ENCODE peak calls at places on chromosome 16, in four cellular contexts. G, A, E and X are unnamed samples.

GRCh38 chr16:83137326-83137770 is 510.6 kb downstream of the CDH13 start:
- DNase-seq in G (no peak), A (no peak), E (no peak), X (no peak)

GRCh38 chr16:51392651-51393187 is 241.6 kb upstream of the SALL1 start:
- DNase-seq in E (no peak), G (peak; percentile 37), A (peak; percentile 52), X (no peak)

GRCh38 chr16:86898386-86898785 is 320.0 kb downstream of the FOXL1 start:
- DNase-seq in G (no peak), E (no peak), A (no peak), X (no peak)

GRCh38 chr16:4309833-4310266 is 6.0 kb upstream of the GLIS2 start:
- DNase-seq in A (peak; percentile 60), E (no peak), G (no peak), X (peak; percentile 55)

GRCh38 chr16:87839542-87840461 is 29.5 kb downstream of the SLC7A5 start:
- DNase-seq in G (no peak), E (no peak), A (no peak), X (no peak)

GRCh38 chr16:24610421-24610765 is 71.0 kb downstream of the RBBP6 start:
- DNase-seq in E (no peak), A (peak; percentile 62), G (no peak), X (no peak)

GRCh38 chr16:86026136-86026905 is 127.4 kb downstream of the IRF8 start:
- DNase-seq in A (no peak), E (no peak), G (no peak), X (no peak)

GRCh38 chr16:50771366-50771765 is 29.5 kb downstream of the CYLD start:
- DNase-seq in A (no peak), G (no peak), E (no peak), X (no peak)

GRCh38 chr16:26598061-26598460 is 468.7 kb upstream of the C16orf82 start:
- DNase-seq in E (no peak), A (no peak), G (no peak), X (no peak)

GRCh38 chr16:49600976-49601375 is 227.4 kb downstream of the C16orf78 start:
- DNase-seq in A (no peak), G (no peak), E (no peak), X (no peak)

GRCh38 chr16:7090628-7091115 is 242.0 kb upstream of the RBFOX1 start:
- DNase-seq in A (no peak), G (no peak), E (no peak), X (no peak)

GRCh38 chr16:2432801-2433505 is 3.7 kb downstream of the CCNF start:
- DNase-seq in A (no peak), E (no peak), G (no peak), X (no peak)

GRCh38 chr16:10828851-10829331 is 10.3 kb upstream of the TVP23A start:
- DNase-seq in G (peak; percentile 83), A (peak; percentile 91), E (peak; percentile 83), X (no peak)

GRCh38 chr16:57609541-57610401 is 18.7 kb upstream of the ADGRG1 start:
- DNase-seq in G (no peak), A (no peak), E (no peak), X (no peak)

GRCh38 chr16:71883193-71883848 is 661 bp downstream of the ZNF821 start:
- DNase-seq in G (no peak), E (no peak), A (peak; percentile 60), X (peak; percentile 49)

GRCh38 chr16:57235128-57236092 is 9.6 kb upstream of the ARL2BP start:
- DNase-seq in A (no peak), E (no peak), G (no peak), X (no peak)

GRCh38 chr16:58099097-58099955 is 29.9 kb downstream of the CFAP20 start:
- DNase-seq in G (no peak), A (no peak), E (no peak), X (no peak)

GRCh38 chr16:86448306-86448705 is 62.0 kb upstream of the FOXF1 start:
- DNase-seq in G (no peak), A (no peak), E (no peak), X (no peak)

GRCh38 chr16:29809850-29810698 is 1.9 kb upstream of the PRRT2 start:
- DNase-seq in E (no peak), G (no peak), A (peak; percentile 54), X (no peak)

GRCh38 chr16:12871784-12872183 is 29.6 kb upstream of the SHISA9 start:
- DNase-seq in E (no peak), A (no peak), G (no peak), X (no peak)

GRCh38 chr16:7103056-7103455 is 229.6 kb upstream of the RBFOX1 start:
- DNase-seq in A (no peak), E (no peak), G (no peak), X (no peak)

GRCh38 chr16:88303890-88304819 is 78.6 kb upstream of the ZNF469 start:
- DNase-seq in G (no peak), E (no peak), A (peak; percentile 51), X (no peak)

GRCh38 chr16:15694499-15694898 is 44.5 kb downstream of the NDE1 start:
- DNase-seq in G (no peak), A (no peak), E (no peak), X (no peak)

GRCh38 chr16:46757339-46758050 is 9.4 kb upstream of the MYLK3 start:
- DNase-seq in A (peak; percentile 91), E (no peak), G (no peak), X (no peak)

DNA sequence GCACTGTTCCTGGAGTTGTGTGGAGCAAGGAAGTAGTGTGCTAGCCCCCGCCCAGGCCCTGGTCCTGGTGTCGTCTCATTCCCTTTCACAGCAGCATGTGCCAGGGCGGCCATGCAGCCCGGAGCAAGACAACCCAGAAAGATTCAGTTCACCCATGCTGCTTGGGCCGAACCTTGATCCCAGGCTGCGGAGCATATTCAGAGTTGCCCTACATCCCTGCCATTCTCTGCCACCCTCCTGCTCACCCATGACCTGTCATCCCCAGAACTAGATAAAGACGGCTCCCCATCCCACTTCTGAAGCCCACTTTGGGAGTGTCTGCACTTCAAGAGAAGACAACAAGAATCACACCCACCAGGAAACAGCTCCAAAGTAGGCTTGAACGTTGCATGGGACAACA is 2452.5 kb downstream of the TP53TG3F start:
- DNase-seq in G (no peak), A (no peak), E (no peak), X (no peak)
- H3K9me3 ChIP-seq in G (peaks cover 12% of the 10 kb centered on the region), A (no peaks in the 10 kb centered on the region), E (no peaks in the 10 kb centered on the region), X (no peaks in the 10 kb centered on the region)

GRCh38 chr16:34743115-34743514 is 1283.7 kb downstream of the TP53TG3F start:
- DNase-seq in E (no peak), G (no peak), A (no peak), X (no peak)
- H3K9me3 ChIP-seq in E (peaks cover 7% of the 10 kb centered on the region), G (peaks cover 78% of the 10 kb centered on the region), A (peaks cover 52% of the 10 kb centered on the region), X (peaks cover 19% of the 10 kb centered on the region)

GRCh38 chr16:854808-855410 is 54.4 kb upstream of the GNG13 start:
- DNase-seq in A (peak; percentile 34), G (no peak), E (no peak), X (no peak)
- H3K9me3 ChIP-seq in A (no peaks in the 10 kb centered on the region), G (no peaks in the 10 kb centered on the region), E (no peaks in the 10 kb centered on the region), X (no peaks in the 10 kb centered on the region)

DNA sequence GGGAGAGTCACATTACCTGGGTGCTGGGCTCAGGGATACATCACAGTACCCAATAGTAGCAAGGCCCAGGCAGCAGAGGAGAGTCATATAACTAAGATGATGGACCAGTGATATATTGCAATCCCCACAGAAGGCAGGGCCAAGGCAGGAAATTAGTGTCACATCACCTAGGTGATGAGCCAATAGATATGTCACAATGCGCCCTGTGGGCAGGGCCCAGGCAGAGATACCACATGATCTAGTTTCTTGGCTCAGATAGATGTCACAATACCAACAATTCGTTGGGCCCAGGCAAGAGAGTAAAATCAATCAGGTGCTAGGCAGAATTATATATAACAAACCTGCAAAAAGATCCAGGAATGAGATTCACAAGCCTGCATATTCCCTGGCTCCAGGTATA is 2111.5 kb downstream of the TP53TG3F start:
- DNase-seq in G (no peak), E (no peak), A (no peak), X (no peak)
- H3K9me3 ChIP-seq in G (peaks cover 38% of the 10 kb centered on the region), E (no peaks in the 10 kb centered on the region), A (no peaks in the 10 kb centered on the region), X (peaks cover under 1% of the 10 kb centered on the region)

GRCh38 chr16:5509336-5509735 is 411.7 kb upstream of the EEF2KMT start:
- DNase-seq in G (no peak), A (no peak), E (no peak), X (no peak)
- H3K9me3 ChIP-seq in G (no peaks in the 10 kb centered on the region), A (no peaks in the 10 kb centered on the region), E (no peaks in the 10 kb centered on the region), X (no peaks in the 10 kb centered on the region)

GRCh38 chr16:64892843-64893242 is 229.0 kb downstream of the CDH11 start:
- DNase-seq in E (no peak), A (no peak), G (no peak), X (no peak)
- H3K9me3 ChIP-seq in E (no peaks in the 10 kb centered on the region), A (no peaks in the 10 kb centered on the region), G (no peaks in the 10 kb centered on the region), X (no peaks in the 10 kb centered on the region)

DNA sequence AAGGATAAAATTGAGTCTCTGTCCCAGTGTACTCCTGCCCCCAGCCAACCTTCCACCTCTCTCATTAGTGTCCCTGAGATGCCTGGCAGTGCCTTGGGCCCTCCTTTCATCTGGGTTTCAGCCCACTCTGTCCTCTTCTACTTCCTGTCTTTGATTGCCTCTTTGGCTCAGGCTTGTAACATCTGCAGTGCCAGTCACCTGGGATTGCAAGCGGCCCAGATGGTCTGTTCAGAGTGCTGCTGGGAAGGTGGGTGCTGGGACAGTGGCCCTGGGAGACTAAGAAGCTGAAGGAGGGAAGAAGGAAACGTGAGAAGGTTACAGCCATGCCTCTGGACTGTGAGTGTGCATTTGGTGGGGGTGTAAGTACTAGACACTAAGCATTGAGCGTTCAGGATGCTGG is 2177.4 kb downstream of the TP53TG3F start:
- DNase-seq in A (no peak), G (no peak), E (no peak), X (no peak)
- H3K9me3 ChIP-seq in A (no peaks in the 10 kb centered on the region), G (peaks cover 3% of the 10 kb centered on the region), E (no peaks in the 10 kb centered on the region), X (peaks cover 4% of the 10 kb centered on the region)

GRCh38 chr16:78976212-78976611 is 624.3 kb downstream of the MAF start:
- DNase-seq in G (no peak), A (no peak), E (no peak), X (no peak)

GRCh38 chr16:78982344-78982743 is 618.2 kb downstream of the MAF start:
- DNase-seq in E (no peak), G (no peak), A (no peak), X (no peak)

GRCh38 chr16:78984324-78984723 is 616.2 kb downstream of the MAF start:
- DNase-seq in A (no peak), E (no peak), G (no peak), X (no peak)

GRCh38 chr16:78984887-78985464 is 615.6 kb downstream of the MAF start:
- DNase-seq in A (peak; percentile 49), E (no peak), G (no peak), X (no peak)

GRCh38 chr16:78980825-78981224 is 619.7 kb downstream of the MAF start:
- DNase-seq in E (no peak), A (no peak), G (no peak), X (no peak)
- H3K9me3 ChIP-seq in E (peaks cover 5% of the 10 kb centered on the region), A (no peaks in the 10 kb centered on the region), G (peaks cover 3% of the 10 kb centered on the region), X (no peaks in the 10 kb centered on the region)